ENCODE peak calls at places on chromosome 14, in five cellular contexts. Q is NCI-H1092 treated with DMSO at 0.1 percent for 48 hours, V is lower lobe of right lung, R is HT1080, L is mesenchymal stem cell. J is an unnamed sample.

GRCh38 chr14:84202486-84202885 is 1327.5 kb upstream of the FLRT2 start:
- DNase-seq in R (no peak), L (peak; percentile 2), Q (no peak), V (no peak), J (no peak)

GRCh38 chr14:64704145-64704742 is at the start of gene PLEKHG3:
- DNase-seq in Q (peak; percentile 85), R (peak; percentile 77), L (peak; percentile 85), V (peak; percentile 84), J (peak; percentile 65)

GRCh38 chr14:22472935-22473854 is 115.8 kb downstream of the DAD1 start:
- DNase-seq in L (peak; percentile 56), Q (peak; percentile 79), V (no peak), R (peak; percentile 81), J (peak; percentile 60)

GRCh38 chr14:47012533-47012932 is 361.0 kb upstream of the RPL10L start:
- DNase-seq in L (no peak), V (no peak), R (no peak), Q (no peak), J (no peak)

GRCh38 chr14:69560826-69561225 is 13.8 kb downstream of the CCDC177 start:
- DNase-seq in Q (no peak), L (no peak), R (no peak), V (no peak), J (no peak)

GRCh38 chr14:63759454-63759853 is 31.6 kb upstream of the SGPP1 start:
- DNase-seq in R (peak; percentile 17), Q (no peak), V (no peak), L (no peak), J (peak; percentile 55)

GRCh38 chr14:91755560-91755959 is 23.7 kb upstream of the CATSPERB start:
- DNase-seq in L (no peak), R (peak; percentile 78), Q (no peak), V (no peak), J (no peak)

GRCh38 chr14:22112004-22112403 is 438.4 kb upstream of the OR4E1 start:
- DNase-seq in V (no peak), L (no peak), Q (no peak), R (no peak), J (no peak)

GRCh38 chr14:68622856-68623255 is 170.0 kb downstream of the ZFP36L1 start:
- DNase-seq in R (no peak), Q (no peak), V (no peak), L (no peak), J (no peak)

GRCh38 chr14:56119221-56119967 is 1.2 kb downstream of the PELI2 start:
- DNase-seq in R (no peak), V (peak; percentile 73), L (peak; percentile 53), Q (peak; percentile 66), J (peak; percentile 21)

GRCh38 chr14:93113678-93114067 is 2.1 kb downstream of the ITPK1 start:
- DNase-seq in R (no peak), V (no peak), L (no peak), Q (no peak), J (no peak)

GRCh38 chr14:78974691-78975090 is 804.5 kb downstream of the NRXN3 start:
- DNase-seq in V (no peak), R (peak; percentile 85), Q (no peak), L (peak; percentile 28), J (no peak)

GRCh38 chr14:73124180-73124894 is 12.0 kb upstream of the PSEN1 start:
- DNase-seq in Q (no peak), V (no peak), L (no peak), R (no peak), J (no peak)

GRCh38 chr14:22071001-22071400 is 397.4 kb upstream of the OR4E1 start:
- DNase-seq in L (no peak), R (no peak), V (no peak), Q (no peak), J (no peak)

GRCh38 chr14:105047283-105048016 is 17.8 kb downstream of the GPR132 start:
- DNase-seq in L (no peak), Q (no peak), R (no peak), V (peak; percentile 44), J (no peak)

GRCh38 chr14:72644038-72644437 is 249.9 kb downstream of the DPF3 start:
- DNase-seq in R (no peak), Q (no peak), V (no peak), L (no peak), J (no peak)

GRCh38 chr14:101288436-101289229 is 272.7 kb upstream of the DIO3 start:
- DNase-seq in V (no peak), L (no peak), R (no peak), Q (no peak), J (no peak)

GRCh38 chr14:95275507-95275906 is 44.2 kb downstream of the CLMN start:
- DNase-seq in R (no peak), Q (no peak), L (no peak), V (no peak), J (no peak)

GRCh38 chr14:67526676-67527459 is 6.2 kb upstream of the PLEKHH1 start:
- DNase-seq in V (no peak), L (peak; percentile 60), R (peak; percentile 64), Q (peak; percentile 64), J (peak; percentile 54)

GRCh38 chr14:42241101-42241500 is 634.4 kb downstream of the LRFN5 start:
- DNase-seq in Q (no peak), L (no peak), R (no peak), V (no peak), J (no peak)

GRCh38 chr14:104460920-104461651 is 118.5 kb upstream of the C14orf180 start:
- DNase-seq in R (no peak), L (no peak), V (peak; percentile 43), Q (no peak), J (no peak)

GRCh38 chr14:22333408-22334274 is 255.4 kb downstream of the DAD1 start:
- DNase-seq in V (no peak), Q (no peak), R (peak; percentile 56), L (peak; percentile 91), J (peak; percentile 72)

GRCh38 chr14:99481745-99482099 is 513 bp downstream of the CCNK start:
- DNase-seq in L (peak; percentile 68), R (peak; percentile 23), Q (no peak), V (no peak), J (peak; percentile 29)

GRCh38 chr14:95935228-95935822 is 58.7 kb downstream of the TUNAR start:
- DNase-seq in L (peak; percentile 4), R (no peak), Q (no peak), V (no peak), J (peak; percentile 35)

GRCh38 chr14:69090187-69090789 is 62.6 kb downstream of the DCAF5 start:
- DNase-seq in R (no peak), L (peak; percentile 43), V (no peak), Q (peak; percentile 25), J (no peak)

GRCh38 chr14:95614335-95614734 is 71.9 kb upstream of the TCL1B start:
- DNase-seq in V (no peak), L (no peak), Q (no peak), R (peak; percentile 41), J (peak; percentile 10)

GRCh38 chr14:88729159-88729558 is 63.6 kb downstream of the EML5 start:
- DNase-seq in Q (no peak), L (no peak), V (no peak), R (no peak), J (no peak)

J was measured in RPMI7951.